ENCODE peak calls at places on chromosome 22, in seven cellular contexts. R is GM12891, C is K562, D is H1, E is GM12878, U is SK-N-SH, N is HepG2. V is an unnamed sample.

GRCh38 chr22:43835166-43835565 is 23.1 kb upstream of the EFCAB6 start:
- DNase-seq in N (no peak), E (no peak), C (no peak), U (no peak), D (no peak), R (no peak), V (no peak)

GRCh38 chr22:19066531-19067271 is 55.5 kb downstream of the DGCR2 start:
- DNase-seq in N (no peak), C (no peak), R (no peak), D (no peak), U (no peak), E (no peak), V (no peak)

GRCh38 chr22:28557184-28557583 is 122.5 kb downstream of the TTC28 start:
- DNase-seq in U (no peak), C (no peak), N (no peak), R (no peak), E (no peak), D (no peak), V (no peak)

GRCh38 chr22:30305519-30305905 is 16.2 kb upstream of the CASTOR1 start:
- DNase-seq in D (no peak), R (peak), C (no peak), U (no peak), N (no peak), E (peak), V (peak)

GRCh38 chr22:44396727-44397722 is 84.3 kb upstream of the SHISAL1 start:
- DNase-seq in U (peak), C (no peak), E (no peak), N (no peak), D (no peak), R (no peak), V (peak)

GRCh38 chr22:28018461-28018927 is 99.4 kb upstream of the PITPNB start:
- DNase-seq in U (no peak), N (no peak), D (no peak), R (no peak), E (no peak), C (no peak), V (no peak)

GRCh38 chr22:42865536-42865935 is 8.5 kb upstream of the ARFGAP3 start:
- DNase-seq in N (no peak), R (no peak), U (no peak), D (no peak), E (no peak), C (no peak), V (no peak)

GRCh38 chr22:30747493-30747892 is 52.8 kb downstream of the OSBP2 start:
- DNase-seq in R (no peak), D (no peak), C (peak), E (no peak), U (no peak), N (no peak), V (no peak)

GRCh38 chr22:21450320-21450831 is 16.8 kb upstream of the TMEM191C start:
- DNase-seq in C (no peak), E (no peak), R (no peak), U (peak), D (no peak), N (no peak), V (no peak)

GRCh38 chr22:33477131-33478111 is 419.2 kb upstream of the SYN3 start:
- DNase-seq in D (no peak), E (no peak), R (no peak), C (no peak), N (no peak), U (no peak), V (no peak)

GRCh38 chr22:47690586-47690985 is 928.1 kb downstream of the TBC1D22A start:
- DNase-seq in E (no peak), R (no peak), C (no peak), D (no peak), U (no peak), N (no peak), V (no peak)

GRCh38 chr22:30265131-30265720 is 1.4 kb downstream of the OSM start:
- DNase-seq in U (no peak), D (no peak), C (no peak), N (no peak), R (no peak), E (no peak), V (no peak)

GRCh38 chr22:18999416-18999815 is 63.3 kb upstream of the PRODH start:
- DNase-seq in E (no peak), C (no peak), D (no peak), N (no peak), R (no peak), U (no peak), V (no peak)

GRCh38 chr22:48560836-48561235 is 1266.8 kb downstream of the BRD1 start:
- DNase-seq in R (no peak), N (no peak), D (no peak), E (no peak), C (no peak), U (no peak), V (no peak)

GRCh38 chr22:29306175-29306829 is at the start of gene GAS2L1:
- DNase-seq in E (no peak), N (peak), R (peak), U (peak), C (peak), D (peak), V (peak)

GRCh38 chr22:42887114-42887513 is 30.0 kb upstream of the ARFGAP3 start:
- DNase-seq in D (no peak), R (no peak), N (no peak), C (no peak), U (no peak), E (no peak), V (no peak)

GRCh38 chr22:45742866-45743450 is 71.3 kb downstream of the ATXN10 start:
- DNase-seq in U (no peak), R (no peak), D (no peak), C (no peak), N (peak), E (no peak), V (no peak)

GRCh38 chr22:38755911-38756532 is at the start of gene SUN2:
- DNase-seq in C (peak), D (no peak), U (peak), E (peak), R (peak), N (peak), V (peak)

GRCh38 chr22:27576815-27577564 is 224.6 kb downstream of the MN1 start:
- DNase-seq in D (no peak), C (no peak), U (no peak), R (no peak), E (no peak), N (no peak), V (no peak)

GRCh38 chr22:31833930-31834329 is 80.1 kb downstream of the DEPDC5 start:
- DNase-seq in R (no peak), U (no peak), D (no peak), N (no peak), E (no peak), C (no peak), V (no peak)

GRCh38 chr22:35627267-35628041 is 10.3 kb upstream of the MB start:
- DNase-seq in C (no peak), D (peak), R (peak), U (peak), N (peak), E (no peak), V (no peak)
- TF ChIP-seq POLR2AphosphoS5 in C (no peak), D (no peak), R (no peak), U (no peak), N (no peak), E (no peak), V (no peak)

GRCh38 chr22:41742918-41743317 is 43.6 kb downstream of the MEI1 start:
- DNase-seq in R (no peak), D (no peak), C (no peak), U (no peak), E (no peak), N (no peak), V (no peak)
- TF ChIP-seq TAF1 in R (no peak), D (no peak), C (no peak), U (no peak), E (no peak), N (no peak), V (no peak)

DNA sequence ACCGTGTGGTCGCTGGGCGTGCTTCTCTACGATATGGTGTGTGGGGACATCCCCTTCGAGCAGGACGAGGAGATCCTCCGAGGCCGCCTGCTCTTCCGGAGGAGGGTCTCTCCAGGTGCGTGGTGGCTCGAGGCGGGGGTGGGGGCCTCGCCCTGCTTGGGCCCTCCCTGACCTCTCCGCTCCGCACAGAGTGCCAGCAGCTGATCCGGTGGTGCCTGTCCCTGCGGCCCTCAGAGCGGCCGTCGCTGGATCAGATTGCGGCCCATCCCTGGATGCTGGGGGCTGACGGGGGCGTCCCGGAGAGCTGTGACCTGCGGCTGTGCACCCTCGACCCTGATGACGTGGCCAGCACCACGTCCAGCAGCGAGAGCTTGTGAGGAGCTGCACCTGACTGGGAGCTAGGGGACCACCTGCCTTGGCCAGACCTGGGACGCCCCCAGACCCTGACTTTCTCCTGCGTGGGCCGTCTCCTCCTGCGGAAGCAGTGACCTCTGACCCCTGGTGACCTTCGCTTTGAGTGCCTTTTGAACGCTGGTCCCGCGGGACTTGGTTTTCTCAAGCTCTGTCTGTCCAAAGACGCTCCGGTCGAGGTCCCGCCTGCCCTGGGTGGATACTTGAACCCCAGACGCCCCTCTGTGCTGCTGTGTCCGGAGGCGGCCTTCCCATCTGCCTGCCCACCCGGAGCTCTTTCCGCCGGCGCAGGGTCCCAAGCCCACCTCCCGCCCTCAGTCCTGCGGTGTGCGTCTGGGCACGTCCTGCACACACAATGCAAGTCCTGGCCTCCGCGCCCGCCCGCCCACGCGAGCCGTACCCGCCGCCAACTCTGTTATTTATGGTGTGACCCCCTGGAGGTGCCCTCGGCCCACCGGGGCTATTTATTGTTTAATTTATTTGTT is 2.4 kb downstream of the PIM3 start:
- DNase-seq in C (no peak), D (no peak), E (no peak), N (no peak), U (no peak), R (no peak), V (no peak)
- TF ChIP-seq POLR2AphosphoS5 in C (no peak), D (no peak), E (peak), N (no peak), U (no peak), R (peak), V (peak)

GRCh38 chr22:49780281-49780991 is 47.2 kb downstream of the BRD1 start:
- DNase-seq in E (no peak), U (no peak), N (no peak), D (no peak), R (no peak), C (no peak), V (no peak)
- TF ChIP-seq TAF1 in E (no peak), U (no peak), N (no peak), D (no peak), R (no peak), C (no peak), V (no peak)